ENCODE peak calls at places on chromosome 9, in four cellular contexts. One of them, this sample, is unnamed.

GRCh38 chr9:9790216-9790872 is 822.5 kb downstream of the PTPRD start:
- DNase-seq in cardiac muscle cell: peak; percentile 3
- DNase-seq in lower leg skin: no peak
- DNase-seq in bronchial epithelial cell: peak; percentile 23
- DNase-seq in this sample: no peak

GRCh38 chr9:25677301-25678146 is 720 bp downstream of the TUSC1 start:
- DNase-seq in cardiac muscle cell: peak; percentile 91
- DNase-seq in lower leg skin: peak; percentile 58
- DNase-seq in bronchial epithelial cell: peak; percentile 58
- DNase-seq in this sample: no peak

GRCh38 chr9:92158097-92158601 is 42.9 kb upstream of the SPTLC1 start:
- DNase-seq in cardiac muscle cell: no peak
- DNase-seq in lower leg skin: no peak
- DNase-seq in bronchial epithelial cell: no peak
- DNase-seq in this sample: no peak

GRCh38 chr9:95075700-95076099 is 241.8 kb downstream of the FANCC start:
- DNase-seq in cardiac muscle cell: no peak
- DNase-seq in lower leg skin: no peak
- DNase-seq in bronchial epithelial cell: no peak
- DNase-seq in this sample: no peak

GRCh38 chr9:135372036-135372435 is 107.5 kb upstream of the PPP1R26 start:
- DNase-seq in cardiac muscle cell: no peak
- DNase-seq in lower leg skin: no peak
- DNase-seq in bronchial epithelial cell: no peak
- DNase-seq in this sample: no peak

GRCh38 chr9:83312543-83312942 is 225.7 kb downstream of the FRMD3 start:
- DNase-seq in cardiac muscle cell: no peak
- DNase-seq in lower leg skin: peak; percentile 23
- DNase-seq in bronchial epithelial cell: peak; percentile 82
- DNase-seq in this sample: no peak

GRCh38 chr9:137506702-137507171 is 43.5 kb downstream of the PNPLA7 start:
- DNase-seq in cardiac muscle cell: no peak
- DNase-seq in lower leg skin: no peak
- DNase-seq in bronchial epithelial cell: no peak
- DNase-seq in this sample: no peak

GRCh38 chr9:42386477-42386876 is 203.0 kb downstream of the SPATA31A6 start:
- DNase-seq in cardiac muscle cell: no peak
- DNase-seq in lower leg skin: no peak
- DNase-seq in bronchial epithelial cell: no peak
- DNase-seq in this sample: no peak

GRCh38 chr9:34810187-34810524 is 100.2 kb upstream of the CCL21 start:
- DNase-seq in cardiac muscle cell: no peak
- DNase-seq in lower leg skin: no peak
- DNase-seq in bronchial epithelial cell: no peak
- DNase-seq in this sample: no peak

GRCh38 chr9:26833792-26834191 is 58.8 kb downstream of the CAAP1 start:
- DNase-seq in cardiac muscle cell: no peak
- DNase-seq in lower leg skin: no peak
- DNase-seq in bronchial epithelial cell: no peak
- DNase-seq in this sample: no peak

GRCh38 chr9:95103385-95104087 is 214.0 kb downstream of the FANCC start:
- DNase-seq in cardiac muscle cell: peak; percentile 20
- DNase-seq in lower leg skin: no peak
- DNase-seq in bronchial epithelial cell: no peak
- DNase-seq in this sample: no peak

GRCh38 chr9:136587145-136587943 is 41.5 kb upstream of the NOTCH1 start:
- DNase-seq in cardiac muscle cell: peak; percentile 93
- DNase-seq in lower leg skin: peak; percentile 46
- DNase-seq in bronchial epithelial cell: no peak
- DNase-seq in this sample: no peak

GRCh38 chr9:35962126-35962906 is 4.4 kb upstream of the OR2S2 start:
- DNase-seq in cardiac muscle cell: peak; percentile 74
- DNase-seq in lower leg skin: no peak
- DNase-seq in bronchial epithelial cell: no peak
- DNase-seq in this sample: no peak

GRCh38 chr9:111952559-111952958 is 55.9 kb downstream of the UGCG start:
- DNase-seq in cardiac muscle cell: peak; percentile 84
- DNase-seq in lower leg skin: no peak
- DNase-seq in bronchial epithelial cell: peak; percentile 92
- DNase-seq in this sample: no peak

GRCh38 chr9:38074441-38074943 is 5.5 kb upstream of the SHB start:
- DNase-seq in cardiac muscle cell: peak; percentile 56
- DNase-seq in lower leg skin: no peak
- DNase-seq in bronchial epithelial cell: no peak
- DNase-seq in this sample: no peak

GRCh38 chr9:14031015-14031414 is 282.9 kb downstream of the NFIB start:
- DNase-seq in cardiac muscle cell: peak; percentile 95
- DNase-seq in lower leg skin: peak; percentile 25
- DNase-seq in bronchial epithelial cell: peak; percentile 46
- DNase-seq in this sample: no peak

GRCh38 chr9:105457560-105458294 is 9.9 kb downstream of the FSD1L start:
- DNase-seq in cardiac muscle cell: no peak
- DNase-seq in lower leg skin: no peak
- DNase-seq in bronchial epithelial cell: no peak
- DNase-seq in this sample: no peak

GRCh38 chr9:13627071-13627470 is 347.6 kb upstream of the MPDZ start:
- DNase-seq in cardiac muscle cell: no peak
- DNase-seq in lower leg skin: no peak
- DNase-seq in bronchial epithelial cell: no peak
- DNase-seq in this sample: no peak

GRCh38 chr9:22158275-22158674 is 149.2 kb upstream of the CDKN2B start:
- DNase-seq in cardiac muscle cell: no peak
- DNase-seq in lower leg skin: no peak
- DNase-seq in bronchial epithelial cell: peak; percentile 86
- DNase-seq in this sample: no peak

GRCh38 chr9:94250456-94250855 is 8.6 kb upstream of the ZNF169 start:
- DNase-seq in cardiac muscle cell: no peak
- DNase-seq in lower leg skin: no peak
- DNase-seq in bronchial epithelial cell: peak; percentile 22
- DNase-seq in this sample: no peak

GRCh38 chr9:114729706-114730105 is 47.7 kb upstream of the TEX48 start:
- DNase-seq in cardiac muscle cell: no peak
- DNase-seq in lower leg skin: no peak
- DNase-seq in bronchial epithelial cell: no peak
- DNase-seq in this sample: no peak

GRCh38 chr9:34047864-34048729 is 590 bp downstream of the UBAP2 start:
- DNase-seq in cardiac muscle cell: no peak
- DNase-seq in lower leg skin: peak; percentile 48
- DNase-seq in bronchial epithelial cell: no peak
- DNase-seq in this sample: peak; percentile 27

GRCh38 chr9:79610019-79610760 is 38.4 kb downstream of the TLE4 start:
- DNase-seq in cardiac muscle cell: no peak
- DNase-seq in lower leg skin: no peak
- DNase-seq in bronchial epithelial cell: no peak
- DNase-seq in this sample: no peak

GRCh38 chr9:78325343-78325742 is 28.4 kb downstream of the PSAT1 start:
- DNase-seq in cardiac muscle cell: peak; percentile 84
- DNase-seq in lower leg skin: no peak
- DNase-seq in bronchial epithelial cell: no peak
- DNase-seq in this sample: no peak

GRCh38 chr9:127021664-127022337 is 100.6 kb downstream of the ANGPTL2 start:
- DNase-seq in cardiac muscle cell: peak; percentile 99
- DNase-seq in lower leg skin: peak; percentile 89
- DNase-seq in bronchial epithelial cell: no peak
- DNase-seq in this sample: no peak

GRCh38 chr9:117464941-117465616 is 50.2 kb upstream of the ASTN2 start:
- DNase-seq in cardiac muscle cell: no peak
- DNase-seq in lower leg skin: no peak
- DNase-seq in bronchial epithelial cell: no peak
- DNase-seq in this sample: no peak

GRCh38 chr9:16337322-16338029 is 533.0 kb downstream of the BNC2 start:
- DNase-seq in cardiac muscle cell: peak; percentile 49
- DNase-seq in lower leg skin: no peak
- DNase-seq in bronchial epithelial cell: peak; percentile 99
- DNase-seq in this sample: no peak

GRCh38 chr9:72937545-72937944 is 15.3 kb downstream of the ALDH1A1 start:
- DNase-seq in cardiac muscle cell: no peak
- DNase-seq in lower leg skin: no peak
- DNase-seq in bronchial epithelial cell: no peak
- DNase-seq in this sample: no peak

GRCh38 chr9:68462004-68462775 is 78.5 kb downstream of the TMEM252 start:
- DNase-seq in cardiac muscle cell: peak; percentile 66
- DNase-seq in lower leg skin: no peak
- DNase-seq in bronchial epithelial cell: no peak
- DNase-seq in this sample: no peak

GRCh38 chr9:27184556-27185351 is 75.7 kb downstream of the TEK start:
- DNase-seq in cardiac muscle cell: peak; percentile 37
- DNase-seq in lower leg skin: no peak
- DNase-seq in bronchial epithelial cell: no peak
- DNase-seq in this sample: no peak

GRCh38 chr9:33129886-33130284 is 37.3 kb downstream of the B4GALT1 start:
- DNase-seq in cardiac muscle cell: no peak
- DNase-seq in lower leg skin: no peak
- DNase-seq in bronchial epithelial cell: no peak
- DNase-seq in this sample: no peak

GRCh38 chr9:99905833-99906402 is 536 bp upstream of the STX17 start:
- DNase-seq in cardiac muscle cell: peak; percentile 3
- DNase-seq in lower leg skin: no peak
- DNase-seq in bronchial epithelial cell: peak; percentile 62
- DNase-seq in this sample: no peak

GRCh38 chr9:100281676-100282387 is 70.9 kb downstream of the TEX10 start:
- DNase-seq in cardiac muscle cell: no peak
- DNase-seq in lower leg skin: no peak
- DNase-seq in bronchial epithelial cell: no peak
- DNase-seq in this sample: no peak

GRCh38 chr9:98523231-98523901 is 185.4 kb downstream of the GABBR2 start:
- DNase-seq in cardiac muscle cell: peak; percentile 62
- DNase-seq in lower leg skin: no peak
- DNase-seq in bronchial epithelial cell: peak; percentile 50
- DNase-seq in this sample: no peak

GRCh38 chr9:13014484-13014883 is 239.7 kb downstream of the LURAP1L start:
- DNase-seq in cardiac muscle cell: peak; percentile 68
- DNase-seq in lower leg skin: no peak
- DNase-seq in bronchial epithelial cell: no peak
- DNase-seq in this sample: no peak

GRCh38 chr9:30575691-30576090 is 1808.8 kb upstream of the ACO1 start:
- DNase-seq in cardiac muscle cell: no peak
- DNase-seq in lower leg skin: no peak
- DNase-seq in bronchial epithelial cell: no peak
- DNase-seq in this sample: no peak

GRCh38 chr9:88313364-88314220 is 74.7 kb upstream of the SPIN1 start:
- DNase-seq in cardiac muscle cell: no peak
- DNase-seq in lower leg skin: no peak
- DNase-seq in bronchial epithelial cell: no peak
- DNase-seq in this sample: no peak

GRCh38 chr9:81619353-81620008 is 69.9 kb downstream of the TLE1 start:
- DNase-seq in cardiac muscle cell: peak; percentile 54
- DNase-seq in lower leg skin: no peak
- DNase-seq in bronchial epithelial cell: no peak
- DNase-seq in this sample: no peak

GRCh38 chr9:106648799-106649198 is 214.2 kb upstream of the ZNF462 start:
- DNase-seq in cardiac muscle cell: peak; percentile 56
- DNase-seq in lower leg skin: no peak
- DNase-seq in bronchial epithelial cell: peak; percentile 61
- DNase-seq in this sample: no peak
- TF ChIP-seq CTCF in cardiac muscle cell: peak; percentile 39
- TF ChIP-seq CTCF in lower leg skin: no peak
- TF ChIP-seq CTCF in bronchial epithelial cell: peak; percentile 38
- TF ChIP-seq CTCF in this sample: peak; percentile 10

DNA sequence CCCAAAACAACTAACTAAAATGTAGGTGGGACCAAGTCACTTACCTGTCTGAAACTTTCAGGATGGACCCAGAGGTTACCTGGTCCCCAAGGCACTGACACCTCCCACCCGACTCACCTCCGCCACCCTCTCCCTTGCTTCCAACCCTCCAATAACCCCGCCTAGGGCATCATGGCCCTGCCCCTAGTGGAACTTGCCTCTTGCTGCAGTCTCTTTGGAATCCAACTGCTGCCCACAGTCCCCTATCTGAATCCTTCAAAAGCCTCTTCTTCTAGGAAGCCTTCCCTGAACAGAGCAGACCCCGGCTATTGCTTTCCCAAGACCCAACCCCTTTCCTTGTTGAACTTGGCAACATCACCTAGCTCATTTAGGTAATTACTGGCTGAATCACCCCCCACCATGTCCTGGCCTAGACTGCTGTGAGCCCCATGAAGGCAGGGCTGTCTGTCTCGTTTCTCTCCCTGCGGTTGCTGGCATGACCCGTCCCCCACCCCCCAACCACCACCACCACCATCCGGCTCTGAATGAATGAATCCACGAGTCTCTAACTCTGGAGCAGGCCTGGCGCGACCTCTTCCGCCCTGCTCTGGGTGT is 9.4 kb downstream of the CRB2 start:
- DNase-seq in cardiac muscle cell: no peak
- DNase-seq in lower leg skin: no peak
- DNase-seq in bronchial epithelial cell: no peak
- DNase-seq in this sample: no peak
- TF ChIP-seq CTCF in cardiac muscle cell: peak; percentile 33
- TF ChIP-seq CTCF in lower leg skin: no peak
- TF ChIP-seq CTCF in bronchial epithelial cell: peak; percentile 22
- TF ChIP-seq CTCF in this sample: peak; percentile 43

GRCh38 chr9:71636143-71636839 is 132.0 kb downstream of the CEMIP2 start:
- DNase-seq in cardiac muscle cell: no peak
- DNase-seq in lower leg skin: no peak
- DNase-seq in bronchial epithelial cell: no peak
- DNase-seq in this sample: no peak

GRCh38 chr9:71632771-71633170 is 135.5 kb downstream of the CEMIP2 start:
- DNase-seq in cardiac muscle cell: no peak
- DNase-seq in lower leg skin: no peak
- DNase-seq in bronchial epithelial cell: no peak
- DNase-seq in this sample: no peak

GRCh38 chr9:71637433-71637832 is 130.9 kb downstream of the CEMIP2 start:
- DNase-seq in cardiac muscle cell: no peak
- DNase-seq in lower leg skin: no peak
- DNase-seq in bronchial epithelial cell: no peak
- DNase-seq in this sample: no peak

GRCh38 chr9:71637926-71638325 is 130.4 kb downstream of the CEMIP2 start:
- DNase-seq in cardiac muscle cell: no peak
- DNase-seq in lower leg skin: no peak
- DNase-seq in bronchial epithelial cell: no peak
- DNase-seq in this sample: no peak

GRCh38 chr9:71634753-71635152 is 133.6 kb downstream of the CEMIP2 start:
- DNase-seq in cardiac muscle cell: no peak
- DNase-seq in lower leg skin: no peak
- DNase-seq in bronchial epithelial cell: no peak
- DNase-seq in this sample: no peak
- TF ChIP-seq CTCF in cardiac muscle cell: no peak
- TF ChIP-seq CTCF in lower leg skin: no peak
- TF ChIP-seq CTCF in bronchial epithelial cell: no peak
- TF ChIP-seq CTCF in this sample: no peak

DNA sequence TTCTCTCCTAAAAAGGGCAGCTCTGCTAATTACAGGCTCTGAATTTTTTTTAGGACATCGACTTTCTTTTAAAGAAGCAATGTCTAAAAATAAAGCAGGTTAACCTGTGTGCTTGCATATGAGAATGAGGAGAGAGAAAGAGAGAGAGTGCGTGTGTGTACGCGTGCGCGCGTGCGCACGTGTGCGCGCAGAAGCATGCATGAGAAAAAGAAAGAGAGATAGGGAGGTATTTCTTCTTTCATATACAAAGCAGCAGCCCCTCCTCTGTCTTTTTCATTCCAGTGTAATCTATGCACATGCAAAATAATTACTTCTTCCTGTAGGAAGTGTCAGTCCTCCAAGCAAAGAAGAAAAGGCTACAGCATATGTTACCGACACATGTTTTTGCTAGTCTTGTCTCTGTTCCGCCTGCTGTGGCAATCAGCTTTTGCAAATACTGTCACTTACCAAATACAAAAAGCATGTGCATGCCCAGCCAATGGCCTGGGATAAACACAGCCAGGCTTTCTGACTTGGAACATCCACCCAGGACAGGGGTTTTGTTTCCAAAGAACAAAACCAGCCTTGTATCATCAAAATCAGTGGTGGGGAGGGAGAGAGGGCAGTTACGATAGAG is 252.3 kb upstream of the SLC24A2 start:
- DNase-seq in cardiac muscle cell: no peak
- DNase-seq in lower leg skin: no peak
- DNase-seq in bronchial epithelial cell: no peak
- DNase-seq in this sample: no peak
- TF ChIP-seq CTCF in cardiac muscle cell: no peak
- TF ChIP-seq CTCF in lower leg skin: no peak
- TF ChIP-seq CTCF in bronchial epithelial cell: no peak
- TF ChIP-seq CTCF in this sample: no peak